ENCODE peak calls at places on chromosomes 2 and 18, in five cellular contexts. Q is NCI-H748 treated with DMSO at 0.1 percent for 48 hours, T is LoVo, E is cardiac fibroblast, U is adipocyte. F is an unnamed sample.

GRCh38 chr2:238338710-238339394 is 18.5 kb downstream of the TRAF3IP1 start:
- DNase-seq in U (no peak), T (no peak), E (no peak), Q (no peak), F (no peak)

GRCh38 chr2:109660046-109660860 is 46.1 kb downstream of the SOWAHC start:
- DNase-seq in Q (no peak), E (no peak), U (no peak), T (no peak), F (no peak)

GRCh38 chr2:49262815-49263560 is 108.7 kb upstream of the FSHR start:
- DNase-seq in T (no peak), Q (peak), U (no peak), E (no peak), F (no peak)

GRCh38 chr2:4937550-4937949 is 754.6 kb upstream of the SOX11 start:
- DNase-seq in E (no peak), T (no peak), Q (no peak), U (no peak), F (no peak)

GRCh38 chr2:36697424-36698066 is 1.0 kb downstream of the VIT start:
- DNase-seq in E (no peak), Q (no peak), U (peak), T (no peak), F (no peak)

GRCh38 chr18:56431551-56431950 is 206.8 kb downstream of the TXNL1 start:
- DNase-seq in Q (no peak), E (no peak), T (peak), U (no peak), F (no peak)

GRCh38 chr2:12890481-12890980 is 173.8 kb downstream of the TRIB2 start:
- DNase-seq in U (no peak), E (no peak), T (no peak), Q (no peak), F (no peak)

GRCh38 chr2:138712212-138712979 is 67.8 kb downstream of the NXPH2 start:
- DNase-seq in T (no peak), U (no peak), E (no peak), Q (no peak), F (no peak)

GRCh38 chr2:86054539-86055082 is 51.1 kb downstream of the POLR1A start:
- DNase-seq in Q (no peak), E (no peak), T (no peak), U (peak), F (peak)

GRCh38 chr2:233980955-233981555 is 63.9 kb downstream of the TRPM8 start:
- DNase-seq in T (no peak), U (no peak), Q (no peak), E (no peak), F (no peak)

GRCh38 chr18:57786038-57786437 is 17.1 kb downstream of the ATP8B1 start:
- DNase-seq in U (no peak), T (no peak), Q (peak), E (no peak), F (no peak)

GRCh38 chr2:240713928-240714746 is 22.5 kb downstream of the AQP12A start:
- DNase-seq in T (no peak), E (no peak), Q (no peak), U (no peak), F (no peak)

GRCh38 chr2:43212931-43213330 is 13.5 kb downstream of the ZFP36L2 start:
- DNase-seq in E (no peak), Q (no peak), U (no peak), T (no peak), F (no peak)

GRCh38 chr2:133418021-133418420 is 150.2 kb downstream of the NCKAP5 start:
- DNase-seq in T (no peak), E (no peak), Q (no peak), U (no peak), F (no peak)

GRCh38 chr2:230441188-230441897 is 25.3 kb downstream of the SP100 start:
- DNase-seq in E (peak), T (no peak), U (peak), Q (no peak), F (peak)

GRCh38 chr2:204664708-204665121 is 119.4 kb downstream of the PARD3B start:
- DNase-seq in T (peak), Q (no peak), E (peak), U (peak), F (peak)

GRCh38 chr18:10239138-10239537 is 215.3 kb upstream of the APCDD1 start:
- DNase-seq in Q (no peak), T (no peak), U (peak), E (peak), F (peak)

GRCh38 chr2:230184727-230185578 is 34.8 kb downstream of the SP110 start:
- DNase-seq in T (no peak), E (no peak), U (no peak), Q (peak), F (no peak)

GRCh38 chr2:129009555-129010146 is 691.0 kb upstream of the HS6ST1 start:
- DNase-seq in T (no peak), U (no peak), E (no peak), Q (no peak), F (no peak)

GRCh38 chr2:113181491-113182051 is 7.8 kb downstream of the PSD4 start:
- DNase-seq in U (no peak), Q (no peak), T (no peak), E (no peak), F (no peak)

GRCh38 chr2:47095302-47096020 is 59.6 kb downstream of the STPG4 start:
- DNase-seq in Q (no peak), T (no peak), U (no peak), E (no peak), F (no peak)

GRCh38 chr2:109481196-109481555 is 132.6 kb downstream of the SEPTIN10 start:
- DNase-seq in T (no peak), E (no peak), Q (no peak), U (no peak), F (no peak)

GRCh38 chr2:45291283-45291682 is 282.0 kb upstream of the SIX2 start:
- DNase-seq in U (no peak), T (no peak), Q (no peak), E (peak), F (no peak)

F was measured in GM03348.